ENCODE peak calls at places on chromosomes 6 and 20, in seven cellular contexts. W is GM23338, P is heart right ventricle, T is HFFc6, D is GM10248, F is neural progenitor cell, L is mammary epithelial cell. H is an unnamed sample.

GRCh38 chr20:41005361-41005729 is 23.3 kb upstream of the TOP1 start:
- DNase-seq in W (no peak), P (peak; percentile 82), T (peak; percentile 90), D (no peak), F (no peak), L (peak; percentile 91), H (no peak)

GRCh38 chr20:61743606-61744005 is 322.1 kb downstream of the TAF4 start:
- DNase-seq in W (no peak), P (no peak), T (no peak), D (no peak), F (no peak), L (no peak), H (no peak)

GRCh38 chr20:59701236-59701635 is 96.9 kb downstream of the PHACTR3 start:
- DNase-seq in W (no peak), P (no peak), T (no peak), D (no peak), F (no peak), L (no peak), H (no peak)

GRCh38 chr6:37495199-37495913 is 4.3 kb downstream of the CCDC167 start:
- DNase-seq in W (no peak), P (no peak), T (no peak), D (no peak), F (no peak), L (no peak), H (no peak)

GRCh38 chr20:34720266-34720665 is 16.1 kb downstream of the TP53INP2 start:
- DNase-seq in W (no peak), P (no peak), T (no peak), D (no peak), F (no peak), L (no peak), H (no peak)

GRCh38 chr20:35610833-35611427 is 4.7 kb upstream of the SPAG4 start:
- DNase-seq in W (no peak), P (no peak), T (no peak), D (no peak), F (no peak), L (no peak), H (no peak)

GRCh38 chr6:89928604-89929003 is 34.3 kb downstream of the GJA10 start:
- DNase-seq in W (no peak), P (no peak), T (peak; percentile 27), D (no peak), F (no peak), L (peak; percentile 43), H (no peak)

GRCh38 chr6:151096255-151096612 is 143.5 kb upstream of the AKAP12 start:
- DNase-seq in W (no peak), P (no peak), T (no peak), D (no peak), F (no peak), L (no peak), H (no peak)

GRCh38 chr6:165227644-165228329 is 81.6 kb downstream of the C6orf118 start:
- DNase-seq in W (no peak), P (no peak), T (no peak), D (no peak), F (no peak), L (peak; percentile 2), H (no peak)

GRCh38 chr6:113464536-113464935 is 392.6 kb upstream of the MARCKS start:
- DNase-seq in W (no peak), P (no peak), T (no peak), D (no peak), F (no peak), L (no peak), H (no peak)

GRCh38 chr6:35473849-35474128 is 5.6 kb downstream of the RPL10A start:
- DNase-seq in W (peak; percentile 40), P (no peak), T (no peak), D (no peak), F (no peak), L (no peak), H (no peak)

GRCh38 chr20:53735536-53736050 is 142.0 kb upstream of the ZNF217 start:
- DNase-seq in W (peak; percentile 25), P (no peak), T (peak; percentile 86), D (no peak), F (no peak), L (peak; percentile 94), H (no peak)

GRCh38 chr6:157036245-157036681 is 259.1 kb downstream of the ARID1B start:
- DNase-seq in W (peak; percentile 54), P (no peak), T (no peak), D (no peak), F (no peak), L (peak; percentile 90), H (no peak)

GRCh38 chr6:32387946-32388345 is 16.2 kb upstream of the TSBP1 start:
- DNase-seq in W (no peak), P (no peak), T (no peak), D (no peak), F (no peak), L (no peak), H (no peak)

GRCh38 chr6:35259946-35260626 is 551 bp downstream of the ZNF76 start:
- DNase-seq in W (peak; percentile 93), P (peak; percentile 80), T (peak; percentile 4), D (peak; percentile 86), F (no peak), L (peak; percentile 89), H (peak; percentile 75)

GRCh38 chr6:169990095-169991030 is 238.9 kb downstream of the ERMARD start:
- DNase-seq in W (no peak), P (no peak), T (no peak), D (peak; percentile 47), F (no peak), L (no peak), H (no peak)

GRCh38 chr6:18412644-18413043 is 25.5 kb downstream of the RNF144B start:
- DNase-seq in W (no peak), P (no peak), T (no peak), D (no peak), F (no peak), L (no peak), H (no peak)

GRCh38 chr6:48061630-48062029 is 49.4 kb downstream of the PTCHD4 start:
- DNase-seq in W (no peak), P (no peak), T (peak; percentile 6), D (no peak), F (no peak), L (peak; percentile 58), H (no peak)

GRCh38 chr20:50930139-50931047 is 844 bp downstream of the ADNP start:
- DNase-seq in W (no peak), P (peak; percentile 36), T (no peak), D (no peak), F (peak; percentile 64), L (no peak), H (peak; percentile 39)

GRCh38 chr20:3771552-3772058 is 4.1 kb upstream of the ADISSP start:
- DNase-seq in W (no peak), P (no peak), T (no peak), D (no peak), F (no peak), L (no peak), H (no peak)

DNA sequence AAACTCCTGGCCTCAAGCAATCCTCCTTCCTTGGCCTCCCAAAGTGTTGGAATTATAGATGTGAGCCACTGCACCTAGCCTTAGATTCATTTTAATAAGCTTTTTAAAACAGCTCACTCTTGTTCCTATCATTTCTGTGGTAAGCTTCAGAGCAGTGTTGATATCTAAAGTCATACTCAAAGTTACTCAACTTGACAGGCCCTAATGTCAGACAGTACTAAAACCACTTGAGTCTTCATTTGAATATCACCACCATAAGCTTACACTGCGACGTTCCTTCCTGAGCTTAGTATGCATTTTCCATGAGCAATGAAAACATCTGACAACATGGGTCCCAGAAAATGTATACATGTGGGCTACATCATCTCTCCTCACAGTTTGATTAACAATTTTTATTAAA is 6.0 kb downstream of the FUCA2 start:
- DNase-seq in W (no peak), P (no peak), T (no peak), D (no peak), F (no peak), L (no peak), H (no peak)
- TF ChIP-seq CTCF in W (no peak), P (no peak), T (no peak), D (no peak), F (no peak), L (no peak), H (no peak)

DNA sequence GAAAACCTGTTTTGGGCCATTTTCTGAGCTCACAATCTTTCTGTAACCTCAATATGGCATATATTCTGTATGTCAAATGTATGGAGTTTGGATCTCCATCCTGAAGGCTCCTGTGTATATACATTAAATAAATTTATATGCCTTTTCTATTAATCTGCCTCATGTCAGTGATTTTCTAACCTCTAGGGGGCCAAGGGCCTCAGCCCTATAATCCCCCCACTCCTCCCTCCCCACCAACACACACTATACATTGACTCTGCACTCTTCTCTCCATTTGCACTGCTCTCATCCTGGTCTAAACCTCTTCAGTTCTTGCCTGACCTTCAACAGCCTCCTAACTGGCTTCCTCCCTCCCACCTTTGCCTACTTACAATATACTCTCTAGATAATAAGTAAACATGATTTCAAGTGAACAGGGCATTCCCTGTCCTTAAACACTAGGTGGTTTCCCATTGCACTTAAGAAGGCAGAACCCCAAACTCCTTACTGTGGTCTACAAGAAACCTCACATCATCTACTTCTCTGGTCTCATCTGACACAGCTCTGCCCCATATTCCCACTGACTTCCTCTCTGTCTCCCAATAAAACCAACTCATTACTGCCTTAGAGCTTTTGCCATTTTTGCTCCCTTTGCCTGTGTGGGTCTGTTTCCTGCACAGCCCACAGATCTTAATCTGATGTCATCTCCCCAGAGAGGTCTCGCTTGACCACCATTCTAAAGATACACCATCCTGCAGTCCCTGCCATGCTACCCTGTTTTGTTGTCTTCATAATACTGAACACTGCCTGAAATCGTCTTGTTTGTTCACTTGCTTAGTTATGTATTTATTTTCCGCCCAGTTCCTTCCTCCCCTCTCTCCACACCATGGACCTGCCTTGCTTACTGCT is 213.7 kb downstream of the SYNE1 start:
- DNase-seq in W (no peak), P (no peak), T (no peak), D (no peak), F (no peak), L (no peak), H (no peak)
- TF ChIP-seq CTCF in W (peak; percentile 10), P (no peak), T (peak; percentile 47), D (no peak), F (peak; percentile 16), L (no peak), H (no peak)

GRCh38 chr20:32945710-32946221 is 58.5 kb downstream of the SUN5 start:
- DNase-seq in W (peak; percentile 77), P (no peak), T (peak; percentile 27), D (no peak), F (peak; percentile 61), L (peak; percentile 4), H (peak; percentile 31)
- TF ChIP-seq CTCF in W (peak; percentile 57), P (no peak), T (peak; percentile 72), D (peak; percentile 1), F (peak; percentile 65), L (peak; percentile 43), H (peak; percentile 50)

GRCh38 chr6:103273048-103273447 is 1586.7 kb downstream of the HACE1 start:
- DNase-seq in W (peak; percentile 62), P (no peak), T (no peak), D (no peak), F (peak; percentile 51), L (no peak), H (no peak)
- TF ChIP-seq CTCF in W (peak; percentile 62), P (no peak), T (peak; percentile 21), D (no peak), F (peak; percentile 66), L (no peak), H (peak; percentile 53)

GRCh38 chr6:131949909-131950766 is 1.0 kb downstream of the CCN2 start:
- DNase-seq in W (peak; percentile 75), P (peak; percentile 74), T (peak; percentile 96), D (peak; percentile 44), F (peak; percentile 91), L (peak; percentile 85), H (peak; percentile 83)
- TF ChIP-seq CTCF in W (peak; percentile 72), P (peak; percentile 38), T (peak; percentile 76), D (peak; percentile 31), F (peak; percentile 66), L (peak; percentile 31), H (no peak)

GRCh38 chr6:13237318-13237717 is 91.0 kb downstream of the TBC1D7 start:
- DNase-seq in W (no peak), P (no peak), T (no peak), D (no peak), F (no peak), L (no peak), H (no peak)
- TF ChIP-seq CTCF in W (no peak), P (no peak), T (no peak), D (no peak), F (no peak), L (no peak), H (no peak)